ENCODE peak calls at places on chromosomes 4 and X, in eight cellular contexts. One of them, this sample, is unnamed.
A peak's percentile ranks its signal among the peaks of the same experiment; 100 is the strongest.

GRCh38 chrX:39469126-39469525 is 628.6 kb downstream of the BCOR start:
- DNase-seq in H9: no peak
- DNase-seq in spleen: no peak
- DNase-seq in GM13976: no peak
- DNase-seq in OCI-LY7: no peak
- DNase-seq in AG04449: no peak
- DNase-seq in breast epithelium: no peak
- DNase-seq in GM23338: no peak
- DNase-seq in this sample: no peak

GRCh38 chrX:70437921-70438665 is 6.5 kb upstream of the DLG3 start:
- DNase-seq in H9: no peak
- DNase-seq in spleen: no peak
- DNase-seq in GM13976: no peak
- DNase-seq in OCI-LY7: no peak
- DNase-seq in AG04449: no peak
- DNase-seq in breast epithelium: no peak
- DNase-seq in GM23338: no peak
- DNase-seq in this sample: no peak

GRCh38 chr4:25991296-25991695 is 77.3 kb downstream of the SMIM20 start:
- DNase-seq in H9: no peak
- DNase-seq in spleen: no peak
- DNase-seq in GM13976: no peak
- DNase-seq in OCI-LY7: no peak
- DNase-seq in AG04449: no peak
- DNase-seq in breast epithelium: no peak
- DNase-seq in GM23338: no peak
- DNase-seq in this sample: no peak

GRCh38 chr4:123398151-123398802 is 1.7 kb downstream of the SPRY1 start:
- DNase-seq in H9: peak; percentile 65
- DNase-seq in spleen: peak; percentile 93
- DNase-seq in GM13976: peak; percentile 78
- DNase-seq in OCI-LY7: peak; percentile 81
- DNase-seq in AG04449: no peak
- DNase-seq in breast epithelium: peak; percentile 68
- DNase-seq in GM23338: peak; percentile 80
- DNase-seq in this sample: peak; percentile 75

GRCh38 chr4:185382754-185383153 is 13.0 kb downstream of the LRP2BP start:
- DNase-seq in H9: no peak
- DNase-seq in spleen: no peak
- DNase-seq in GM13976: no peak
- DNase-seq in OCI-LY7: no peak
- DNase-seq in AG04449: no peak
- DNase-seq in breast epithelium: no peak
- DNase-seq in GM23338: no peak
- DNase-seq in this sample: no peak

GRCh38 chr4:1991087-1991486 is 17.7 kb downstream of the NELFA start:
- DNase-seq in H9: no peak
- DNase-seq in spleen: peak; percentile 15
- DNase-seq in GM13976: no peak
- DNase-seq in OCI-LY7: no peak
- DNase-seq in AG04449: no peak
- DNase-seq in breast epithelium: no peak
- DNase-seq in GM23338: no peak
- DNase-seq in this sample: no peak

GRCh38 chrX:31658360-31658759 is 586.5 kb upstream of the FTHL17 start:
- DNase-seq in H9: no peak
- DNase-seq in spleen: no peak
- DNase-seq in GM13976: no peak
- DNase-seq in OCI-LY7: peak; percentile 31
- DNase-seq in AG04449: peak; percentile 0
- DNase-seq in breast epithelium: no peak
- DNase-seq in GM23338: peak; percentile 24
- DNase-seq in this sample: peak; percentile 3

GRCh38 chrX:130649738-130650137 is 248.0 kb downstream of the RBMX2 start:
- DNase-seq in H9: no peak
- DNase-seq in spleen: no peak
- DNase-seq in GM13976: no peak
- DNase-seq in OCI-LY7: no peak
- DNase-seq in AG04449: no peak
- DNase-seq in breast epithelium: no peak
- DNase-seq in GM23338: no peak
- DNase-seq in this sample: no peak

GRCh38 chr4:2356123-2357069 is 62.0 kb downstream of the ZFYVE28 start:
- DNase-seq in H9: no peak
- DNase-seq in spleen: peak; percentile 65
- DNase-seq in GM13976: no peak
- DNase-seq in OCI-LY7: no peak
- DNase-seq in AG04449: no peak
- DNase-seq in breast epithelium: peak; percentile 31
- DNase-seq in GM23338: no peak
- DNase-seq in this sample: no peak

GRCh38 chr4:169219440-169219839 is 51.3 kb downstream of the SH3RF1 start:
- DNase-seq in H9: no peak
- DNase-seq in spleen: no peak
- DNase-seq in GM13976: no peak
- DNase-seq in OCI-LY7: no peak
- DNase-seq in AG04449: no peak
- DNase-seq in breast epithelium: no peak
- DNase-seq in GM23338: no peak
- DNase-seq in this sample: no peak

GRCh38 chr4:95499176-95499760 is 49.5 kb downstream of the UNC5C start:
- DNase-seq in H9: no peak
- DNase-seq in spleen: no peak
- DNase-seq in GM13976: no peak
- DNase-seq in OCI-LY7: no peak
- DNase-seq in AG04449: no peak
- DNase-seq in breast epithelium: no peak
- DNase-seq in GM23338: no peak
- DNase-seq in this sample: no peak

GRCh38 chr4:141467225-141467624 is 169.2 kb upstream of the IL15 start:
- DNase-seq in H9: no peak
- DNase-seq in spleen: no peak
- DNase-seq in GM13976: no peak
- DNase-seq in OCI-LY7: no peak
- DNase-seq in AG04449: no peak
- DNase-seq in breast epithelium: no peak
- DNase-seq in GM23338: no peak
- DNase-seq in this sample: no peak

GRCh38 chrX:35339796-35340195 is 397.2 kb downstream of the FAM47B start:
- DNase-seq in H9: no peak
- DNase-seq in spleen: no peak
- DNase-seq in GM13976: no peak
- DNase-seq in OCI-LY7: no peak
- DNase-seq in AG04449: no peak
- DNase-seq in breast epithelium: no peak
- DNase-seq in GM23338: no peak
- DNase-seq in this sample: no peak

GRCh38 chr4:26267087-26267486 is 53.7 kb upstream of the RBPJ start:
- DNase-seq in H9: no peak
- DNase-seq in spleen: no peak
- DNase-seq in GM13976: no peak
- DNase-seq in OCI-LY7: no peak
- DNase-seq in AG04449: no peak
- DNase-seq in breast epithelium: no peak
- DNase-seq in GM23338: no peak
- DNase-seq in this sample: no peak

GRCh38 chrX:25206761-25207160 is 191.0 kb upstream of the ARX start:
- DNase-seq in H9: no peak
- DNase-seq in spleen: no peak
- DNase-seq in GM13976: no peak
- DNase-seq in OCI-LY7: no peak
- DNase-seq in AG04449: no peak
- DNase-seq in breast epithelium: no peak
- DNase-seq in GM23338: no peak
- DNase-seq in this sample: no peak

GRCh38 chrX:44462851-44463250 is 79.8 kb downstream of the FUNDC1 start:
- DNase-seq in H9: no peak
- DNase-seq in spleen: no peak
- DNase-seq in GM13976: no peak
- DNase-seq in OCI-LY7: no peak
- DNase-seq in AG04449: no peak
- DNase-seq in breast epithelium: no peak
- DNase-seq in GM23338: peak; percentile 1
- DNase-seq in this sample: no peak

GRCh38 chrX:25275159-25275558 is 259.4 kb upstream of the ARX start:
- DNase-seq in H9: no peak
- DNase-seq in spleen: no peak
- DNase-seq in GM13976: no peak
- DNase-seq in OCI-LY7: no peak
- DNase-seq in AG04449: no peak
- DNase-seq in breast epithelium: no peak
- DNase-seq in GM23338: no peak
- DNase-seq in this sample: no peak

GRCh38 chrX:125709074-125709473 is 389.4 kb downstream of the TEX13C start:
- DNase-seq in H9: no peak
- DNase-seq in spleen: peak; percentile 54
- DNase-seq in GM13976: no peak
- DNase-seq in OCI-LY7: no peak
- DNase-seq in AG04449: no peak
- DNase-seq in breast epithelium: no peak
- DNase-seq in GM23338: no peak
- DNase-seq in this sample: no peak

GRCh38 chr4:69894706-69895105 is 34.8 kb upstream of the SULT1E1 start:
- DNase-seq in H9: no peak
- DNase-seq in spleen: no peak
- DNase-seq in GM13976: no peak
- DNase-seq in OCI-LY7: no peak
- DNase-seq in AG04449: no peak
- DNase-seq in breast epithelium: no peak
- DNase-seq in GM23338: no peak
- DNase-seq in this sample: no peak

GRCh38 chr4:69894221-69894620 is 34.3 kb upstream of the SULT1E1 start:
- DNase-seq in H9: no peak
- DNase-seq in spleen: no peak
- DNase-seq in GM13976: no peak
- DNase-seq in OCI-LY7: no peak
- DNase-seq in AG04449: no peak
- DNase-seq in breast epithelium: no peak
- DNase-seq in GM23338: no peak
- DNase-seq in this sample: no peak

DNA sequence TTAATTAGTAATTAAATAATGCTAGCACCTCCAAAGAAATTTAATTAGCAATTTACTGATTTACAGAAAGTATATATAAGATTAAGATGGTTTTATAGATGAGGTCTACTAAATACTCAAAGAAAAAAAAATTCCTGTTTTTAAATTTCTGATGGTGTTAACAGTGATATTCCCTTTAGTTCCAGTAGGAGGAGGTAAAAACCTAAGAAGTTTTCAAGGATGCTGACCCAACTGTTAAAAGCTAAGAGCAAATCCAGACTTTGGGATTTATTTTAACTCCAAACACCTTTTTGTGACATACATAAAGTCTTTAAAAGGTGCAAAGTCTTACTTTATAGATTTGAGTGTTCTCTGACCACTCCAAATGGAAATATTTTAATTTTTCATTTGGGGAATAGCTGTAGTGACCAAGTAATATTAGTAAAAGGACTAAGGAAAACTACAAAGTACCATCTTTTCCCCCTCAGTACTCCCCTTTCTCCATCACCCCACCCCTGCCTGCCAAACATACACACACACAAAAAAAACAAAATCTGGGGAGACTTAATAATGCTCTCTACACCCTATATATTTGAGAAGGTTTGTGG is 34.2 kb upstream of the CSN1S1 start:
- DNase-seq in H9: no peak
- DNase-seq in spleen: no peak
- DNase-seq in GM13976: no peak
- DNase-seq in OCI-LY7: no peak
- DNase-seq in AG04449: no peak
- DNase-seq in breast epithelium: no peak
- DNase-seq in GM23338: peak; percentile 53
- DNase-seq in this sample: no peak
- TF ChIP-seq CTCF in H9: peak; percentile 70
- TF ChIP-seq CTCF in spleen: no peak
- TF ChIP-seq CTCF in GM13976: no peak
- TF ChIP-seq CTCF in OCI-LY7: peak; percentile 59
- TF ChIP-seq CTCF in AG04449: no peak
- TF ChIP-seq CTCF in breast epithelium: no peak
- TF ChIP-seq CTCF in GM23338: peak; percentile 54
- TF ChIP-seq CTCF in this sample: peak; percentile 33

GRCh38 chr4:173448103-173448502 is 49.2 kb upstream of the SCRG1 start:
- DNase-seq in H9: no peak
- DNase-seq in spleen: no peak
- DNase-seq in GM13976: no peak
- DNase-seq in OCI-LY7: no peak
- DNase-seq in AG04449: no peak
- DNase-seq in breast epithelium: no peak
- DNase-seq in GM23338: no peak
- DNase-seq in this sample: no peak
- TF ChIP-seq CTCF in H9: no peak
- TF ChIP-seq CTCF in spleen: no peak
- TF ChIP-seq CTCF in GM13976: no peak
- TF ChIP-seq CTCF in OCI-LY7: no peak
- TF ChIP-seq CTCF in AG04449: no peak
- TF ChIP-seq CTCF in breast epithelium: no peak
- TF ChIP-seq CTCF in GM23338: no peak
- TF ChIP-seq CTCF in this sample: no peak

GRCh38 chr4:163534056-163534455 is 39.6 kb downstream of the TMA16 start:
- DNase-seq in H9: no peak
- DNase-seq in spleen: no peak
- DNase-seq in GM13976: no peak
- DNase-seq in OCI-LY7: no peak
- DNase-seq in AG04449: no peak
- DNase-seq in breast epithelium: no peak
- DNase-seq in GM23338: no peak
- DNase-seq in this sample: no peak

GRCh38 chr4:163536101-163536500 is 41.6 kb downstream of the TMA16 start:
- DNase-seq in H9: no peak
- DNase-seq in spleen: no peak
- DNase-seq in GM13976: no peak
- DNase-seq in OCI-LY7: no peak
- DNase-seq in AG04449: no peak
- DNase-seq in breast epithelium: no peak
- DNase-seq in GM23338: no peak
- DNase-seq in this sample: no peak

GRCh38 chr4:163540977-163541376 is 46.5 kb downstream of the TMA16 start:
- DNase-seq in H9: no peak
- DNase-seq in spleen: no peak
- DNase-seq in GM13976: no peak
- DNase-seq in OCI-LY7: no peak
- DNase-seq in AG04449: peak; percentile 65
- DNase-seq in breast epithelium: no peak
- DNase-seq in GM23338: no peak
- DNase-seq in this sample: no peak

GRCh38 chr4:163540448-163540847 is 46.0 kb downstream of the TMA16 start:
- DNase-seq in H9: no peak
- DNase-seq in spleen: no peak
- DNase-seq in GM13976: no peak
- DNase-seq in OCI-LY7: no peak
- DNase-seq in AG04449: no peak
- DNase-seq in breast epithelium: no peak
- DNase-seq in GM23338: no peak
- DNase-seq in this sample: no peak

GRCh38 chr4:163535657-163536056 is 41.2 kb downstream of the TMA16 start:
- DNase-seq in H9: no peak
- DNase-seq in spleen: no peak
- DNase-seq in GM13976: no peak
- DNase-seq in OCI-LY7: no peak
- DNase-seq in AG04449: no peak
- DNase-seq in breast epithelium: no peak
- DNase-seq in GM23338: peak; percentile 50
- DNase-seq in this sample: no peak
- TF ChIP-seq CTCF in H9: peak; percentile 51
- TF ChIP-seq CTCF in spleen: no peak
- TF ChIP-seq CTCF in GM13976: no peak
- TF ChIP-seq CTCF in OCI-LY7: peak; percentile 44
- TF ChIP-seq CTCF in AG04449: no peak
- TF ChIP-seq CTCF in breast epithelium: no peak
- TF ChIP-seq CTCF in GM23338: peak; percentile 35
- TF ChIP-seq CTCF in this sample: no peak

GRCh38 chrX:93538575-93538974 is 134.8 kb downstream of the NAP1L3 start:
- DNase-seq in H9: no peak
- DNase-seq in spleen: no peak
- DNase-seq in GM13976: no peak
- DNase-seq in OCI-LY7: no peak
- DNase-seq in AG04449: no peak
- DNase-seq in breast epithelium: no peak
- DNase-seq in GM23338: peak; percentile 10
- DNase-seq in this sample: peak; percentile 5
- TF ChIP-seq CTCF in H9: peak; percentile 83
- TF ChIP-seq CTCF in spleen: no peak
- TF ChIP-seq CTCF in GM13976: no peak
- TF ChIP-seq CTCF in OCI-LY7: peak; percentile 64
- TF ChIP-seq CTCF in AG04449: no peak
- TF ChIP-seq CTCF in breast epithelium: no peak
- TF ChIP-seq CTCF in GM23338: no peak
- TF ChIP-seq CTCF in this sample: no peak

This sample was measured in GM10248.